ENCODE peak calls at places on chromosomes 2 and 18, in five cellular contexts. S, H, Z, J and C are unnamed samples.
A peak's percentile ranks its signal among the peaks of the same experiment; 100 is the strongest.

GRCh38 chr18:68847219-68847860 is 49.5 kb downstream of the CCDC102B start:
- DNase-seq in Z (no peak), S (no peak), J (peak; percentile 6), H (no peak), C (no peak)

GRCh38 chr18:23864620-23865019 is 149.9 kb upstream of the TTC39C start:
- DNase-seq in H (no peak), S (no peak), Z (no peak), J (no peak), C (no peak)

GRCh38 chr2:177692042-177692823 is 299.7 kb downstream of the AGPS start:
- DNase-seq in H (no peak), J (no peak), S (no peak), Z (no peak), C (no peak)

GRCh38 chr2:359047-359446 is 71.2 kb upstream of the ALKAL2 start:
- DNase-seq in Z (no peak), S (no peak), H (no peak), J (no peak), C (no peak)

GRCh38 chr18:28032177-28032576 is 144.8 kb downstream of the CDH2 start:
- DNase-seq in J (no peak), S (no peak), H (no peak), Z (no peak), C (no peak)

GRCh38 chr2:136212426-136213378 is 94.8 kb upstream of the CXCR4 start:
- DNase-seq in J (no peak), S (no peak), H (no peak), Z (no peak), C (no peak)

GRCh38 chr2:88852753-88853402 is 161.4 kb downstream of the RPIA start:
- DNase-seq in Z (no peak), J (no peak), S (no peak), H (no peak), C (no peak)

GRCh38 chr2:66565291-66565690 is 130.4 kb downstream of the MEIS1 start:
- DNase-seq in Z (no peak), H (no peak), S (no peak), J (no peak), C (no peak)

GRCh38 chr2:73698101-73698500 is 39.0 kb downstream of the TPRKB start:
- DNase-seq in S (no peak), Z (no peak), H (no peak), J (no peak), C (no peak)

GRCh38 chr2:15141211-15141610 is 419.9 kb downstream of the NBAS start:
- DNase-seq in S (no peak), Z (no peak), H (no peak), J (no peak), C (no peak)

GRCh38 chr18:75422341-75422910 is 5.1 kb downstream of the SMIM21 start:
- DNase-seq in S (no peak), H (no peak), J (no peak), Z (no peak), C (no peak)

GRCh38 chr2:135791418-135792190 is 45.4 kb downstream of the LCT start:
- DNase-seq in H (no peak), J (no peak), S (peak; percentile 62), Z (no peak), C (no peak)

GRCh38 chr2:78125042-78125441 is 602.9 kb upstream of the LRRTM4 start:
- DNase-seq in S (no peak), J (no peak), Z (no peak), H (no peak), C (no peak)

GRCh38 chr2:189577108-189577507 is 3.5 kb downstream of the SLC40A1 start:
- DNase-seq in S (no peak), J (no peak), H (no peak), Z (no peak), C (no peak)

GRCh38 chr2:189425676-189426075 is 15.6 kb upstream of the WDR75 start:
- DNase-seq in S (no peak), J (no peak), Z (no peak), H (no peak), C (no peak)